ENCODE peak calls at places on chromosome X, in six cellular contexts. One of them, this sample, is unnamed.

GRCh38 chrX:11672213-11672612 is 6.5 kb upstream of the ARHGAP6 start:
- DNase-seq in CD4-positive, alpha-beta T cell: no peak
- DNase-seq in left lung: no peak
- DNase-seq in AG04449: no peak
- DNase-seq in breast epithelium: no peak
- DNase-seq in progenitor cell of endocrine pancreas: no peak
- DNase-seq in this sample: no peak

GRCh38 chrX:104098151-104098808 is 14.0 kb upstream of the ZCCHC18 start:
- DNase-seq in CD4-positive, alpha-beta T cell: peak; percentile 28
- DNase-seq in left lung: no peak
- DNase-seq in AG04449: peak; percentile 21
- DNase-seq in breast epithelium: no peak
- DNase-seq in progenitor cell of endocrine pancreas: peak; percentile 25
- DNase-seq in this sample: no peak

GRCh38 chrX:2162695-2163094 is 338.1 kb downstream of the DHRSX start:
- DNase-seq in CD4-positive, alpha-beta T cell: no peak
- DNase-seq in left lung: no peak
- DNase-seq in AG04449: no peak
- DNase-seq in breast epithelium: no peak
- DNase-seq in progenitor cell of endocrine pancreas: no peak
- DNase-seq in this sample: no peak

GRCh38 chrX:122046815-122047214 is 999.4 kb downstream of the GLUD2 start:
- DNase-seq in CD4-positive, alpha-beta T cell: no peak
- DNase-seq in left lung: no peak
- DNase-seq in AG04449: no peak
- DNase-seq in breast epithelium: no peak
- DNase-seq in progenitor cell of endocrine pancreas: no peak
- DNase-seq in this sample: no peak

GRCh38 chrX:129980043-129980442 is 2.4 kb upstream of the BCORL1 start:
- DNase-seq in CD4-positive, alpha-beta T cell: peak; percentile 22
- DNase-seq in left lung: peak; percentile 77
- DNase-seq in AG04449: no peak
- DNase-seq in breast epithelium: no peak
- DNase-seq in progenitor cell of endocrine pancreas: peak; percentile 15
- DNase-seq in this sample: no peak

GRCh38 chrX:100643943-100644587 is at the start of gene SRPX2:
- DNase-seq in CD4-positive, alpha-beta T cell: no peak
- DNase-seq in left lung: no peak
- DNase-seq in AG04449: peak; percentile 73
- DNase-seq in breast epithelium: no peak
- DNase-seq in progenitor cell of endocrine pancreas: no peak
- DNase-seq in this sample: no peak

GRCh38 chrX:12567857-12568256 is 223.4 kb upstream of the PRPS2 start:
- DNase-seq in CD4-positive, alpha-beta T cell: no peak
- DNase-seq in left lung: no peak
- DNase-seq in AG04449: no peak
- DNase-seq in breast epithelium: no peak
- DNase-seq in progenitor cell of endocrine pancreas: no peak
- DNase-seq in this sample: no peak

GRCh38 chrX:25941559-25942250 is 196.4 kb upstream of the MAGEB18 start:
- DNase-seq in CD4-positive, alpha-beta T cell: no peak
- DNase-seq in left lung: no peak
- DNase-seq in AG04449: no peak
- DNase-seq in breast epithelium: no peak
- DNase-seq in progenitor cell of endocrine pancreas: no peak
- DNase-seq in this sample: no peak

GRCh38 chrX:135697614-135698013 is 15.8 kb upstream of the CT45A1 start:
- DNase-seq in CD4-positive, alpha-beta T cell: no peak
- DNase-seq in left lung: no peak
- DNase-seq in AG04449: no peak
- DNase-seq in breast epithelium: no peak
- DNase-seq in progenitor cell of endocrine pancreas: no peak
- DNase-seq in this sample: no peak

GRCh38 chrX:132954323-132954722 is 4.1 kb downstream of the HS6ST2 start:
- DNase-seq in CD4-positive, alpha-beta T cell: no peak
- DNase-seq in left lung: no peak
- DNase-seq in AG04449: no peak
- DNase-seq in breast epithelium: no peak
- DNase-seq in progenitor cell of endocrine pancreas: no peak
- DNase-seq in this sample: no peak

GRCh38 chrX:132956421-132957210 is 1.8 kb downstream of the HS6ST2 start:
- DNase-seq in CD4-positive, alpha-beta T cell: no peak
- DNase-seq in left lung: no peak
- DNase-seq in AG04449: no peak
- DNase-seq in breast epithelium: no peak
- DNase-seq in progenitor cell of endocrine pancreas: peak; percentile 23
- DNase-seq in this sample: no peak

GRCh38 chrX:132953358-132953757 is 5.1 kb downstream of the HS6ST2 start:
- DNase-seq in CD4-positive, alpha-beta T cell: no peak
- DNase-seq in left lung: no peak
- DNase-seq in AG04449: no peak
- DNase-seq in breast epithelium: no peak
- DNase-seq in progenitor cell of endocrine pancreas: no peak
- DNase-seq in this sample: no peak

GRCh38 chrX:132957211-132958085 is 981 bp downstream of the HS6ST2 start:
- DNase-seq in CD4-positive, alpha-beta T cell: no peak
- DNase-seq in left lung: no peak
- DNase-seq in AG04449: no peak
- DNase-seq in breast epithelium: no peak
- DNase-seq in progenitor cell of endocrine pancreas: peak; percentile 54
- DNase-seq in this sample: no peak

GRCh38 chrX:132955710-132956109 is 2.7 kb downstream of the HS6ST2 start:
- DNase-seq in CD4-positive, alpha-beta T cell: no peak
- DNase-seq in left lung: no peak
- DNase-seq in AG04449: no peak
- DNase-seq in breast epithelium: no peak
- DNase-seq in progenitor cell of endocrine pancreas: no peak
- DNase-seq in this sample: no peak
- TF ChIP-seq CTCF in CD4-positive, alpha-beta T cell: no peak
- TF ChIP-seq CTCF in left lung: no peak
- TF ChIP-seq CTCF in AG04449: no peak
- TF ChIP-seq CTCF in breast epithelium: no peak
- TF ChIP-seq CTCF in progenitor cell of endocrine pancreas: no peak
- TF ChIP-seq CTCF in this sample: peak; percentile 41

GRCh38 chrX:40155617-40156471 is 58.1 kb upstream of the BCOR start:
- DNase-seq in CD4-positive, alpha-beta T cell: no peak
- DNase-seq in left lung: no peak
- DNase-seq in AG04449: no peak
- DNase-seq in breast epithelium: no peak
- DNase-seq in progenitor cell of endocrine pancreas: no peak
- DNase-seq in this sample: peak; percentile 81
- TF ChIP-seq CTCF in CD4-positive, alpha-beta T cell: no peak
- TF ChIP-seq CTCF in left lung: no peak
- TF ChIP-seq CTCF in AG04449: no peak
- TF ChIP-seq CTCF in breast epithelium: no peak
- TF ChIP-seq CTCF in progenitor cell of endocrine pancreas: no peak
- TF ChIP-seq CTCF in this sample: no peak

GRCh38 chrX:72021975-72022374 is 109.7 kb downstream of the RTL5 start:
- DNase-seq in CD4-positive, alpha-beta T cell: no peak
- DNase-seq in left lung: no peak
- DNase-seq in AG04449: no peak
- DNase-seq in breast epithelium: no peak
- DNase-seq in progenitor cell of endocrine pancreas: no peak
- DNase-seq in this sample: no peak
- TF ChIP-seq CTCF in CD4-positive, alpha-beta T cell: no peak
- TF ChIP-seq CTCF in left lung: peak; percentile 11
- TF ChIP-seq CTCF in AG04449: peak; percentile 22
- TF ChIP-seq CTCF in breast epithelium: no peak
- TF ChIP-seq CTCF in progenitor cell of endocrine pancreas: peak; percentile 44
- TF ChIP-seq CTCF in this sample: peak; percentile 72

DNA sequence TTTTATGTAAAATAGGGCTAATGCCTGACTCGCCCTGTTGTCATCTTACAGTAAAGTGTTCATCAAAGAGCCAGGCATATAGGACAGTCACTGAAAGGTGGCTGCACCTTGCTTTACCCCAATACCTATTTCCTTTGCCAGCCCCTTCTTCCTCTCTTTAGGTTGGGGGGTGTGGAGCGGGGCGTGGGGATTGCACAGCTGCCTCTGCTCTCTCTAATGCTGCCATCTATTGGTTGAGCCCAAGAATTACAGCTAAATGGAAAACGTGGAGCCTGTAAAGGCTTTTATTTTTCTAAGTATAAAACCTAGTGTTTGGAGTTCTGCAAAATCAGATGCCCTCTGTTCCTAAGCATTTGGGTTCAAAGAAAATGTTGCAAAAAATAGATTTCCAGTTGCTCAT is 47.7 kb downstream of the ATG4A start:
- DNase-seq in CD4-positive, alpha-beta T cell: no peak
- DNase-seq in left lung: no peak
- DNase-seq in AG04449: no peak
- DNase-seq in breast epithelium: no peak
- DNase-seq in progenitor cell of endocrine pancreas: no peak
- DNase-seq in this sample: no peak
- TF ChIP-seq CTCF in CD4-positive, alpha-beta T cell: no peak
- TF ChIP-seq CTCF in left lung: no peak
- TF ChIP-seq CTCF in AG04449: peak; percentile 11
- TF ChIP-seq CTCF in breast epithelium: no peak
- TF ChIP-seq CTCF in progenitor cell of endocrine pancreas: peak; percentile 48
- TF ChIP-seq CTCF in this sample: peak; percentile 69

GRCh38 chrX:134026732-134027311 is 41.4 kb upstream of the GPC3 start:
- DNase-seq in CD4-positive, alpha-beta T cell: peak; percentile 5
- DNase-seq in left lung: no peak
- DNase-seq in AG04449: no peak
- DNase-seq in breast epithelium: no peak
- DNase-seq in progenitor cell of endocrine pancreas: peak; percentile 59
- DNase-seq in this sample: no peak
- TF ChIP-seq CTCF in CD4-positive, alpha-beta T cell: peak; percentile 11
- TF ChIP-seq CTCF in left lung: peak; percentile 42
- TF ChIP-seq CTCF in AG04449: peak; percentile 23
- TF ChIP-seq CTCF in breast epithelium: no peak
- TF ChIP-seq CTCF in progenitor cell of endocrine pancreas: peak; percentile 74
- TF ChIP-seq CTCF in this sample: peak; percentile 91

GRCh38 chrX:149830192-149830873 is 48.6 kb downstream of the MAGEA9 start:
- DNase-seq in CD4-positive, alpha-beta T cell: no peak
- DNase-seq in left lung: no peak
- DNase-seq in AG04449: no peak
- DNase-seq in breast epithelium: no peak
- DNase-seq in progenitor cell of endocrine pancreas: no peak
- DNase-seq in this sample: no peak

GRCh38 chrX:149827254-149827653 is 45.5 kb downstream of the MAGEA9 start:
- DNase-seq in CD4-positive, alpha-beta T cell: no peak
- DNase-seq in left lung: no peak
- DNase-seq in AG04449: no peak
- DNase-seq in breast epithelium: no peak
- DNase-seq in progenitor cell of endocrine pancreas: no peak
- DNase-seq in this sample: no peak

GRCh38 chrX:149829751-149830191 is 48.0 kb downstream of the MAGEA9 start:
- DNase-seq in CD4-positive, alpha-beta T cell: peak; percentile 29
- DNase-seq in left lung: no peak
- DNase-seq in AG04449: no peak
- DNase-seq in breast epithelium: no peak
- DNase-seq in progenitor cell of endocrine pancreas: no peak
- DNase-seq in this sample: no peak

DNA sequence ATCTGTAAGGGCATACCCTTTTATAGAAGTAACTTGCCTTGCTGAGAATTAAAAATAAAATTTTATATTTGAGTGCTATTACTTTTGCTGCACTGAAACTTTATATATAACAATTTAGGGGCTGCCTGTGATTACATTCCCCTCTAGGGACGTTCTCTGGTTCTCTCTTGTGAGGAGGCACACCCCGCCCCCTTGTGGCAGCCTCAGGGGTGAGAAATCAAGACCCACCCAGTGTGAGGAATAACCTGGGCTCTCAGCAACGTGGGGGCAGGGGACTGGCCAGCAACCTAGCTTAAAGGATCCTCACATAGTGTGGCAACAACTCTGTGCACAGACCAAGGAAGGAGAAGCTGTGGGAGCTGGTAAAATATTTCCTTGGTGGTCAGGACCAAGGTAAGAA is 43.7 kb downstream of the MAGEA9 start:
- DNase-seq in CD4-positive, alpha-beta T cell: peak; percentile 14
- DNase-seq in left lung: no peak
- DNase-seq in AG04449: no peak
- DNase-seq in breast epithelium: no peak
- DNase-seq in progenitor cell of endocrine pancreas: no peak
- DNase-seq in this sample: no peak
- TF ChIP-seq CTCF in CD4-positive, alpha-beta T cell: peak; percentile 28
- TF ChIP-seq CTCF in left lung: no peak
- TF ChIP-seq CTCF in AG04449: peak; percentile 36
- TF ChIP-seq CTCF in breast epithelium: no peak
- TF ChIP-seq CTCF in progenitor cell of endocrine pancreas: peak; percentile 38
- TF ChIP-seq CTCF in this sample: peak; percentile 59

GRCh38 chrX:20218809-20219505 is 47.8 kb downstream of the RPS6KA3 start:
- DNase-seq in CD4-positive, alpha-beta T cell: no peak
- DNase-seq in left lung: no peak
- DNase-seq in AG04449: no peak
- DNase-seq in breast epithelium: no peak
- DNase-seq in progenitor cell of endocrine pancreas: no peak
- DNase-seq in this sample: no peak
- TF ChIP-seq CTCF in CD4-positive, alpha-beta T cell: no peak
- TF ChIP-seq CTCF in left lung: no peak
- TF ChIP-seq CTCF in AG04449: no peak
- TF ChIP-seq CTCF in breast epithelium: no peak
- TF ChIP-seq CTCF in progenitor cell of endocrine pancreas: peak; percentile 36
- TF ChIP-seq CTCF in this sample: peak; percentile 16

DNA sequence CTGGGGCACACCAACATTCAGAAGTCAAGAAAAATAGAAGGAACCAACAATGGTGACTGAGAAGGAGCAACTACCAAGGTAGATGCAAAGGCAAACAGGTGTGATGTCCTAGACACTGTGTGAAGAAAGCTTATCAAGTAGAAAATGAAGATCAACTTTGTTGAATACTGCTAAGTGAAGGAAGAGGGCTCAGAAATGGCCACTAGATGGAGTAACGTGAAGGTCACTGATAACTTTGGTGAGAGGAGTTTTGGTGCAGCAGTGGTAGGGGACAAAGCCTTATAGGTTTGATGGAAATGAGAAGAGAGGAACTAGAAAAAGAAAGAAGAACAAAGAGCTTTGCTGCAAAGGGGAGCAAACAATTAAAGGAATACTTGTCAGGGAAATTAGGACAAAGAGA is 23.5 kb downstream of the OTC start:
- DNase-seq in CD4-positive, alpha-beta T cell: no peak
- DNase-seq in left lung: no peak
- DNase-seq in AG04449: no peak
- DNase-seq in breast epithelium: no peak
- DNase-seq in progenitor cell of endocrine pancreas: no peak
- DNase-seq in this sample: no peak
- TF ChIP-seq CTCF in CD4-positive, alpha-beta T cell: no peak
- TF ChIP-seq CTCF in left lung: peak; percentile 11
- TF ChIP-seq CTCF in AG04449: peak; percentile 15
- TF ChIP-seq CTCF in breast epithelium: peak; percentile 19
- TF ChIP-seq CTCF in progenitor cell of endocrine pancreas: peak; percentile 28
- TF ChIP-seq CTCF in this sample: peak; percentile 67